ENCODE peak calls at places on chromosomes 7 and 10, in six cellular contexts. X is breast epithelium, L is prostate gland, R is spleen, Q is GM12878, O is endothelial cell of umbilical vein. F is an unnamed sample.

GRCh38 chr10:129908406-129908805 is 55.7 kb downstream of the EBF3 start:
- DNase-seq in Q (no peak), X (peak; percentile 47), O (no peak), L (no peak), R (no peak), F (no peak)

GRCh38 chr10:102523250-102524029 is 19.7 kb downstream of the SUFU start:
- DNase-seq in Q (no peak), X (no peak), O (no peak), R (peak; percentile 27), L (no peak), F (no peak)

GRCh38 chr7:145169908-145170307 is 334.1 kb upstream of the TPK1 start:
- DNase-seq in L (no peak), X (no peak), Q (no peak), R (no peak), O (no peak), F (no peak)

GRCh38 chr7:142792129-142792528 is 21.4 kb downstream of the PRSS2 start:
- DNase-seq in L (no peak), X (no peak), Q (no peak), R (no peak), O (no peak), F (no peak)

GRCh38 chr10:11602919-11603523 is 8.4 kb downstream of the USP6NL start:
- DNase-seq in L (no peak), O (peak; percentile 51), Q (peak; percentile 67), R (no peak), X (no peak), F (no peak)

GRCh38 chr10:70477661-70478162 is 855 bp upstream of the PALD1 start:
- DNase-seq in L (no peak), Q (no peak), O (peak; percentile 31), X (no peak), R (peak; percentile 88), F (peak; percentile 33)

GRCh38 chr7:17530741-17531417 is 232.4 kb downstream of the AHR start:
- DNase-seq in L (no peak), R (no peak), X (no peak), O (peak; percentile 60), Q (peak; percentile 19), F (no peak)

GRCh38 chr10:1662361-1663025 is 74.8 kb downstream of the ADARB2 start:
- DNase-seq in R (peak; percentile 77), X (no peak), Q (no peak), L (no peak), O (no peak), F (no peak)

GRCh38 chr7:26919906-26920530 is 55.6 kb upstream of the SKAP2 start:
- DNase-seq in R (no peak), O (no peak), L (no peak), X (no peak), Q (no peak), F (no peak)

GRCh38 chr10:53003094-53003493 is 230.5 kb upstream of the MBL2 start:
- DNase-seq in X (no peak), Q (no peak), L (no peak), R (no peak), O (no peak), F (no peak)

GRCh38 chr7:125506331-125506730 is 576.7 kb upstream of the POT1 start:
- DNase-seq in Q (no peak), R (no peak), L (no peak), X (no peak), O (no peak), F (no peak)

GRCh38 chr10:71351628-71352319 is 32.7 kb downstream of the SLC29A3 start:
- DNase-seq in Q (no peak), L (peak; percentile 75), O (no peak), X (no peak), R (no peak), F (no peak)

GRCh38 chr10:5892007-5892406 is 2.0 kb downstream of the FBH1 start:
- DNase-seq in X (no peak), Q (no peak), R (peak; percentile 24), O (peak; percentile 66), L (no peak), F (no peak)

GRCh38 chr10:27252267-27253000 is 11.8 kb upstream of the ACBD5 start:
- DNase-seq in R (peak; percentile 95), L (no peak), O (peak; percentile 65), Q (peak; percentile 27), X (peak; percentile 66), F (peak; percentile 76)
- TF ChIP-seq POLR2A in R (no peak), L (no peak), O (peak; percentile 59), Q (peak; percentile 98), X (no peak), F (peak; percentile 41)

GRCh38 chr7:130351664-130352015 is 7.0 kb downstream of the CPA5 start:
- DNase-seq in O (no peak), X (no peak), Q (no peak), R (peak; percentile 74), L (no peak), F (no peak)
- H3K4me1 ChIP-seq in O (peaks cover 3% of the 10 kb centered on the region), X (peaks cover 13% of the 10 kb centered on the region), Q (peaks cover 21% of the 10 kb centered on the region), R (peaks cover 40% of the 10 kb centered on the region), L (no peaks in the 10 kb centered on the region), F (peaks cover 8% of the 10 kb centered on the region)

DNA sequence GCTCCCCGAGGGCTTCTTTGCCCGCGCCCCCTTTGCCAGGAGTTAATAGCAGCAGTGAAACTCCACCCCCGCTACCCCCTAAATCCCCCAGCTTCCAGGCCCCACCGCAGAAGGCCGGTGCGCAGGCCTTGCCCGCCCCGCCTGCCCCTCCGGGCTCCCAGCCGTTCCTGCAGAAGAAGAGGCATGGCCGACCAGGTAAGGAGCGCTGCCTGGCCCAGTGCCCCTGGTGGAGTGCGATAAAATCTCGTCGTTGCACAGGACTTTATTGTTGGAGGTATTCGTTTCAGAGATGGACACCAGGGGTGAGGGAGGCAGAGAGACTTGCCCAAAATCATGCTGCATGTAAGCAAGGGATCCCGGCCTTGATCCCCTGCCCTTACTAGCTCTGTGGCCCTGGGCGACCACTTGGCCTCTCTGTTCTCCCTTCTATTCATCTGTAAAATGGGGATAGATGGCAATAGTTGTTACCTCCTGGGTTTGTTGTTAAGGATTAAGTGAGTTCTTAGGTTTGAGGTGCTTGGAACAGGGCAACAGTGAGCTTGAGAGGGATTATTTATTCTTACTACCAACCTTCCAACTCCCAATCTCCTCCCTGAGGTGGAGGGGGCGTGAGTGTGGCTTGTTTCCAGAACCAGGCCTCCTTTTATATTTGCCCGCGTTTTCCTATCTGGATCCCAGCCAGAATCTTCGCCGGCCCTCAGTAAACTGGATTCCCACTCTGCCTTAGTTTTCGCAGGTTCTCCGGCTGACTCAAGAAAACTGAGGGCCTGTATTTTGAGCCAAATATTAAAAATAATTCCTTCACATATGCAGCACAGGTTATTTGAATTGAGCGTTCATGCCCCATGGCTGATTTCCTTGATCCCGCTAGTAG is 78.3 kb downstream of the WIPF3 start:
- DNase-seq in R (no peak), O (no peak), L (peak; percentile 61), X (peak; percentile 75), Q (no peak), F (peak; percentile 49)
- TF ChIP-seq CTCF in R (no peak), O (no peak), L (peak; percentile 19), X (peak; percentile 49), Q (no peak), F (no peak)

GRCh38 chr10:17023386-17024298 is 106.0 kb downstream of the CUBN start:
- DNase-seq in L (no peak), R (no peak), Q (peak; percentile 69), X (no peak), O (peak; percentile 96), F (peak; percentile 28)
- TF ChIP-seq POLR2A in L (no peak), R (no peak), Q (no peak), X (no peak), O (peak; percentile 22), F (no peak)

DNA sequence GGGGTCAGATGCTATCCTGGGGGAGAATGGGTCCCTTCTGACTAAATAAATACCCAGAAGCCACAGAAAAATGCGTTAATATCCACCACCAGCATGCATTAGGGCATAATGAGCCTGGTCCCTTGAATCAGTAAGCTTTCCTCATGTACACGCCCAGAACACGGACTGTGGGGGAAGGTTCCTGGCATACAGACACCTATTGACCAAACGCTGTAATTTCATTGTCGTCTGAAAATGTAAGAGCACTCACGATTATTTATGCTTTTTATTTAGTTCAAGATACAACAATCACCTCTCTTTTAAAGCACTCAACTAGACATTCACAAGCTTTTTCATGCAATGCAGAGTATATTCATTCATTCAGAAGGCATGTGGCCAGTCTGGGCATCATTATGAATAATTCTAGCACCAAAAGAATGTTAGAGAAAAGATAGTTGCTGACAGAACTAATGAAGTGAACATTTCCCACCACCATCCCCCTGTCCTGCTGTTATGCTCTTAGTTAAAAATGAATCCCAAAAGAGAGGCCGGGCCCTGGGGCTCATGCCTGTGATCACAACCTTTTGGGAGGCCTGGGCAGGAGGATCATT is 101.0 kb downstream of the SVIL start:
- DNase-seq in L (no peak), R (no peak), O (no peak), Q (no peak), X (no peak), F (peak; percentile 67)
- H3K4me1 ChIP-seq in L (peaks cover 8% of the 10 kb centered on the region), R (no peaks in the 10 kb centered on the region), O (peaks cover 9% of the 10 kb centered on the region), Q (no peaks in the 10 kb centered on the region), X (peaks cover 5% of the 10 kb centered on the region), F (peaks cover 41% of the 10 kb centered on the region)

GRCh38 chr7:23529262-23529859 is 2.4 kb downstream of the TRA2A start:
- DNase-seq in L (no peak), Q (no peak), X (no peak), O (no peak), R (no peak), F (no peak)

GRCh38 chr7:23530901-23531793 is 634 bp downstream of the TRA2A start:
- DNase-seq in R (peak; percentile 91), Q (no peak), O (peak; percentile 54), L (peak; percentile 60), X (no peak), F (peak; percentile 62)

GRCh38 chr7:23531794-23532489 is at the start of gene TRA2A:
- DNase-seq in L (peak; percentile 98), Q (peak; percentile 86), R (peak; percentile 99), O (peak; percentile 94), X (peak; percentile 98), F (peak; percentile 98)

GRCh38 chr7:23530355-23530754 is 1.4 kb downstream of the TRA2A start:
- DNase-seq in X (no peak), Q (no peak), L (no peak), O (peak; percentile 48), R (no peak), F (no peak)

GRCh38 chr7:23533160-23533559 is 1.4 kb upstream of the TRA2A start:
- DNase-seq in R (no peak), X (no peak), Q (no peak), O (no peak), L (no peak), F (no peak)
- TF ChIP-seq CTCF in R (no peak), X (no peak), Q (no peak), O (no peak), L (no peak), F (no peak)

GRCh38 chr10:27104919-27105318 is 4.6 kb upstream of the ANKRD26 start:
- DNase-seq in Q (no peak), R (no peak), X (no peak), L (no peak), O (no peak), F (no peak)

GRCh38 chr10:27099448-27099847 is 846 bp downstream of the ANKRD26 start:
- DNase-seq in Q (no peak), O (no peak), L (no peak), R (no peak), X (no peak), F (no peak)

GRCh38 chr10:27100800-27101347 is 580 bp upstream of the ANKRD26 start:
- DNase-seq in X (no peak), O (no peak), Q (no peak), L (no peak), R (no peak), F (peak; percentile 14)

GRCh38 chr10:27099916-27100799 is at the start of gene ANKRD26:
- DNase-seq in X (peak; percentile 96), R (peak; percentile 99), Q (peak; percentile 94), L (peak; percentile 96), O (peak; percentile 99), F (peak; percentile 99)
- TF ChIP-seq POLR2A in X (no peak), R (peak; percentile 66), Q (peak; percentile 85), L (peak; percentile 69), O (peak; percentile 79), F (peak; percentile 84)

GRCh38 chr7:150631866-150632864 is at the start of gene GIMAP6:
- DNase-seq in X (no peak), R (peak; percentile 82), L (no peak), O (peak; percentile 74), Q (peak; percentile 51), F (no peak)
- H3K4me1 ChIP-seq in X (no peaks in the 10 kb centered on the region), R (peaks cover 61% of the 10 kb centered on the region), L (no peaks in the 10 kb centered on the region), O (peaks cover 35% of the 10 kb centered on the region), Q (peaks cover 7% of the 10 kb centered on the region), F (no peaks in the 10 kb centered on the region)